ENCODE peak calls at places on chromosomes 11 and 22, in four cellular contexts. R, V, O and B are unnamed samples.
A peak's percentile ranks its signal among the peaks of the same experiment; 100 is the strongest.

GRCh38 chr11:17734986-17735822 is 623 bp downstream of the KCNC1 start:
- DNase-seq in R (peak; percentile 77), V (peak; percentile 89), O (peak; percentile 58), B (peak; percentile 84)

GRCh38 chr11:102986815-102987214 is 31.3 kb upstream of the MMP13 start:
- DNase-seq in O (no peak), V (no peak), R (no peak), B (no peak)

GRCh38 chr11:12175694-12176241 is 65.4 kb downstream of the MICAL2 start:
- DNase-seq in R (no peak), V (no peak), O (no peak), B (peak; percentile 9)

GRCh38 chr11:114624455-114625207 is 29.0 kb upstream of the NXPE4 start:
- DNase-seq in V (no peak), O (no peak), R (no peak), B (no peak)

GRCh38 chr22:23772315-23773246 is at the start of gene MMP11:
- DNase-seq in V (peak; percentile 91), O (peak; percentile 63), R (peak; percentile 83), B (peak; percentile 81)

GRCh38 chr11:79374707-79375106 is 66.1 kb downstream of the TENM4 start:
- DNase-seq in R (no peak), O (no peak), V (no peak), B (no peak)

GRCh38 chr11:120215634-120216033 is 4.8 kb downstream of the OAF start:
- DNase-seq in V (peak; percentile 84), R (peak; percentile 89), O (peak; percentile 62), B (no peak)

GRCh38 chr11:75328426-75329277 is 22.8 kb downstream of the ARRB1 start:
- DNase-seq in R (peak; percentile 88), O (peak; percentile 65), V (no peak), B (peak; percentile 89)

GRCh38 chr11:2269601-2270321 is 627 bp downstream of the ASCL2 start:
- DNase-seq in V (peak; percentile 88), O (peak; percentile 53), R (no peak), B (peak; percentile 82)

GRCh38 chr11:121241300-121242176 is 51.0 kb upstream of the SC5D start:
- DNase-seq in O (no peak), V (peak; percentile 67), R (no peak), B (no peak)

GRCh38 chr11:7467652-7468051 is 17.7 kb upstream of the OLFML1 start:
- DNase-seq in V (no peak), O (no peak), R (no peak), B (no peak)

GRCh38 chr11:119754199-119754598 is 25.2 kb upstream of the NECTIN1 start:
- DNase-seq in O (no peak), R (no peak), V (no peak), B (no peak)

GRCh38 chr11:3037041-3037944 is 19.9 kb downstream of the CARS1 start:
- DNase-seq in V (peak; percentile 89), O (peak; percentile 75), R (peak; percentile 90), B (peak; percentile 87)

GRCh38 chr11:65423516-65424199 is 1.1 kb downstream of the NEAT1 start:
- DNase-seq in V (peak; percentile 78), R (peak; percentile 72), O (no peak), B (peak; percentile 69)

GRCh38 chr11:65426839-65427690 is 4.5 kb downstream of the NEAT1 start:
- DNase-seq in R (peak; percentile 81), O (no peak), V (peak; percentile 56), B (peak; percentile 70)

GRCh38 chr11:65425971-65426838 is 3.6 kb downstream of the NEAT1 start:
- DNase-seq in V (no peak), O (no peak), R (peak; percentile 52), B (no peak)

GRCh38 chr11:65424200-65425104 is 1.9 kb downstream of the NEAT1 start:
- DNase-seq in O (peak; percentile 51), V (peak; percentile 83), R (peak; percentile 77), B (peak; percentile 79)

DNA sequence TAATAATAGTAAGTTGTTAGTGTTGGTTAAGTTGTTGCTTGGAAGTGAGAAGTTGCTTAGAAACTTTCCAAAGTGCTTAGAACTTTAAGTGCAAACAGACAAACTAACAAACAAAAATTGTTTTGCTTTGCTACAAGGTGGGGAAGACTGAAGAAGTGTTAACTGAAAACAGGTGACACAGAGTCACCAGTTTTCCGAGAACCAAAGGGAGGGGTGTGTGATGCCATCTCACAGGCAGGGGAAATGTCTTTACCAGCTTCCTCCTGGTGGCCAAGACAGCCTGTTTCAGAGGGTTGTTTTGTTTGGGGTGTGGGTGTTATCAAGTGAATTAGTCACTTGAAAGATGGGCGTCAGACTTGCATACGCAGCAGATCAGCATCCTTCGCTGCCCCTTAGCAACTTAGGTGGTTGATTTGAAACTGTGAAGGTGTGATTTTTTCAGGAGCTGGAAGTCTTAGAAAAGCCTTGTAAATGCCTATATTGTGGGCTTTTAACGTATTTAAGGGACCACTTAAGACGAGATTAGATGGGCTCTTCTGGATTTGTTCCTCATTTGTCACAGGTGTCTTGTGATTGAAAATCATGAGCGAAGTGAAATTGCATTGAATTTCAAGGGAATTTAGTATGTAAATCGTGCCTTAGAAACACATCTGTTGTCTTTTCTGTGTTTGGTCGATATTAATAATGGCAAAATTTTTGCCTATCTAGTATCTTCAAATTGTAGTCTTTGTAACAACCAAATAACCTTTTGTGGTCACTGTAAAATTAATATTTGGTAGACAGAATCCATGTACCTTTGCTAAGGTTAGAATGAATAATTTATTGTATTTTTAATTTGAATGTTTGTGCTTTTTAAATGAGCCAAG is 2.7 kb downstream of the NEAT1 start:
- DNase-seq in V (peak; percentile 66), O (peak; percentile 21), R (peak; percentile 76), B (peak; percentile 53)
- TF ChIP-seq CTCF in V (no peak), O (peak; percentile 50), R (no peak), B (no peak)

GRCh38 chr22:30979932-30980331 is 10.9 kb downstream of the TUG1 start:
- DNase-seq in O (no peak), V (no peak), R (no peak), B (no peak)
- H3K9me3 ChIP-seq in O (peaks cover 60% of the 10 kb centered on the region), V (peaks cover 4% of the 10 kb centered on the region), R (no peaks in the 10 kb centered on the region), B (peaks cover 30% of the 10 kb centered on the region)

GRCh38 chr11:130534525-130534924 is 86.1 kb downstream of the ADAMTS15 start:
- DNase-seq in O (no peak), V (no peak), R (no peak), B (no peak)
- TF ChIP-seq CTCF in O (no peak), V (no peak), R (no peak), B (no peak)

GRCh38 chr22:19791894-19792293 is 31.3 kb downstream of the TBX1 start:
- DNase-seq in R (no peak), O (no peak), V (no peak), B (no peak)
- H3K9me3 ChIP-seq in R (no peaks in the 10 kb centered on the region), O (no peaks in the 10 kb centered on the region), V (no peaks in the 10 kb centered on the region), B (no peaks in the 10 kb centered on the region)

DNA sequence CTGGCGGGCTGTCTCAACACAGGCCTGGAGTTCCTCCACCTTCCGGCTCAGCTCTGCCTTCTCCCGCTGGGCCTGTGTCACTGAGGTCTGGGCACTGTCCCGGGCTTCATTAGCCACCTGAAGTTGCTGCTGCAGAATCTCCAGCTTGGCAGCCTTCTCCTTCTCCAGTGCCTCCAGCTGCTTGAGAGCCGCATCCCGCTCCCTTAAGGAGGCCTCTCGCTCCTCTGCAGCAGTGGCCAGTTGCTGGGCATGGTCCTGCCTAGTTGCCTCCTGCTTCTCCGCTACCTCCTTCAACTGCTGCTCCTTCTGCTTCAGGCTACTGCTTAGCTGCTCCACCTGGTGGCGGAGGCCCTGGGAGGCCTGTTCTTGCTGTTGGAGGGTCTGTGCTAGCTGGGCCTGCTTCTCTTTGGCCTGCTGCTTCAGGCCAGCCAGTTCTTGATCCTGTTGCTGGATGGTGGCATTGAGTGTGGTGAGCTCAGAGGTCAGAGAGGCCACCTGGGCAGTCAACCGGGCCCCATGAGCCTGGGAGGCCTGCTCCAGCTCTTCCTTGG is 16.9 kb downstream of the IL18BP start:
- DNase-seq in V (no peak), R (no peak), O (no peak), B (peak; percentile 53)
- TF ChIP-seq CTCF in V (peak; percentile 36), R (no peak), O (peak; percentile 5), B (peak; percentile 13)

GRCh38 chr22:44611880-44612496 is 90.0 kb upstream of the PRR5 start:
- DNase-seq in R (no peak), O (no peak), V (no peak), B (no peak)
- H3K9me3 ChIP-seq in R (peaks cover 23% of the 10 kb centered on the region), O (peaks cover 13% of the 10 kb centered on the region), V (no peaks in the 10 kb centered on the region), B (peaks cover 16% of the 10 kb centered on the region)